ENCODE peak calls at places on chromosomes 4 and X, in six cellular contexts. C is SIG-M5, D is KG1, U is NCI-H1436 treated with DMSO at 0.1 percent for 48 hours, E is tibial artery, B is RWPE1. K is an unnamed sample.

GRCh38 chr4:20126906-20127305 is 124.8 kb upstream of the SLIT2 start:
- DNase-seq in C (no peak), D (no peak), U (no peak), E (no peak), B (no peak), K (no peak)

GRCh38 chrX:152061083-152061482 is 77.3 kb downstream of the MAGEA10 start:
- DNase-seq in C (no peak), D (no peak), U (no peak), E (no peak), B (no peak), K (no peak)

GRCh38 chrX:82765806-82766205 is 742.3 kb upstream of the POU3F4 start:
- DNase-seq in C (no peak), D (no peak), U (no peak), E (no peak), B (no peak), K (no peak)

GRCh38 chr4:11505225-11505971 is 76.7 kb upstream of the HS3ST1 start:
- DNase-seq in C (no peak), D (no peak), U (no peak), E (no peak), B (peak; percentile 85), K (no peak)

GRCh38 chr4:75180790-75181776 is 248.2 kb downstream of the PARM1 start:
- DNase-seq in C (no peak), D (no peak), U (no peak), E (peak; percentile 84), B (no peak), K (no peak)

GRCh38 chr4:107838138-107838618 is 13.4 kb downstream of the SGMS2 start:
- DNase-seq in C (peak; percentile 83), D (no peak), U (no peak), E (no peak), B (no peak), K (peak; percentile 74)

GRCh38 chrX:133792198-133792953 is 193.0 kb downstream of the GPC3 start:
- DNase-seq in C (no peak), D (no peak), U (peak; percentile 31), E (peak; percentile 67), B (peak; percentile 54), K (peak; percentile 3)

GRCh38 chr4:41369680-41370079 is 113.0 kb downstream of the UCHL1 start:
- DNase-seq in C (no peak), D (no peak), U (no peak), E (peak; percentile 93), B (no peak), K (no peak)

GRCh38 chrX:16828126-16828908 is 41.8 kb downstream of the RBBP7 start:
- DNase-seq in C (no peak), D (no peak), U (no peak), E (no peak), B (no peak), K (no peak)

GRCh38 chr4:125368161-125368560 is 53.4 kb downstream of the FAT4 start:
- DNase-seq in C (no peak), D (no peak), U (no peak), E (no peak), B (peak; percentile 7), K (no peak)

GRCh38 chrX:17374619-17375360 is at the start of gene NHS:
- DNase-seq in C (no peak), D (no peak), U (no peak), E (peak; percentile 87), B (peak; percentile 69), K (peak; percentile 13)

GRCh38 chrX:40262641-40263560 is 165.1 kb upstream of the BCOR start:
- DNase-seq in C (no peak), D (no peak), U (no peak), E (no peak), B (peak; percentile 23), K (no peak)

GRCh38 chrX:31845003-31845402 is 773.2 kb upstream of the FTHL17 start:
- DNase-seq in C (no peak), D (no peak), U (no peak), E (no peak), B (no peak), K (no peak)

GRCh38 chr4:78343682-78344081 is 207.9 kb upstream of the ANXA3 start:
- DNase-seq in C (no peak), D (no peak), U (no peak), E (no peak), B (no peak), K (no peak)

GRCh38 chrX:68807818-68808217 is 21.0 kb upstream of the EFNB1 start:
- DNase-seq in C (no peak), D (no peak), U (no peak), E (no peak), B (no peak), K (no peak)

GRCh38 chrX:37599735-37600134 is 28.3 kb downstream of the LANCL3 start:
- DNase-seq in C (no peak), D (no peak), U (no peak), E (no peak), B (no peak), K (no peak)

GRCh38 chr4:145324161-145324560 is 143.8 kb upstream of the OTUD4 start:
- DNase-seq in C (no peak), D (no peak), U (no peak), E (no peak), B (no peak), K (no peak)

GRCh38 chr4:77052352-77052751 is 23.4 kb downstream of the CCNI start:
- DNase-seq in C (no peak), D (peak; percentile 26), U (no peak), E (no peak), B (peak; percentile 15), K (no peak)

GRCh38 chr4:139018971-139019758 is 3.6 kb downstream of the NOCT start:
- DNase-seq in C (no peak), D (no peak), U (no peak), E (no peak), B (no peak), K (no peak)

GRCh38 chr4:66766557-66766956 is 778.7 kb downstream of the CENPC start:
- DNase-seq in C (no peak), D (no peak), U (no peak), E (no peak), B (no peak), K (no peak)

GRCh38 chr4:100289530-100289888 is 99.2 kb upstream of the DDIT4L start:
- DNase-seq in C (no peak), D (no peak), U (no peak), E (no peak), B (no peak), K (no peak)

GRCh38 chr4:37665347-37666009 is 20.7 kb downstream of the RELL1 start:
- DNase-seq in C (no peak), D (no peak), U (no peak), E (no peak), B (no peak), K (no peak)

GRCh38 chr4:35835893-35836292 is 408.4 kb downstream of the ARAP2 start:
- DNase-seq in C (no peak), D (no peak), U (no peak), E (no peak), B (no peak), K (no peak)

GRCh38 chrX:118459494-118459893 is 36.1 kb upstream of the DOCK11 start:
- DNase-seq in C (no peak), D (no peak), U (peak; percentile 7), E (no peak), B (peak; percentile 23), K (peak; percentile 21)

GRCh38 chr4:153573881-153574807 is 108.0 kb downstream of the TMEM131L start:
- DNase-seq in C (no peak), D (no peak), U (no peak), E (peak; percentile 77), B (peak; percentile 36), K (peak; percentile 62)

GRCh38 chr4:176840166-176840565 is 47.4 kb upstream of the VEGFC start:
- DNase-seq in C (no peak), D (no peak), U (no peak), E (no peak), B (no peak), K (no peak)

GRCh38 chr4:15778191-15778741 is at the start of gene CD38:
- DNase-seq in C (peak; percentile 1), D (peak; percentile 66), U (no peak), E (peak; percentile 69), B (no peak), K (no peak)

GRCh38 chr4:8746523-8747466 is 124.8 kb downstream of the HMX1 start:
- DNase-seq in C (no peak), D (no peak), U (no peak), E (no peak), B (no peak), K (no peak)

GRCh38 chrX:129777218-129777768 is 2.5 kb upstream of the SASH3 start:
- DNase-seq in C (no peak), D (peak; percentile 36), U (no peak), E (peak; percentile 68), B (no peak), K (peak; percentile 58)

GRCh38 chrX:68697465-68698125 is 50.1 kb downstream of the STARD8 start:
- DNase-seq in C (no peak), D (no peak), U (no peak), E (no peak), B (no peak), K (no peak)

GRCh38 chr4:78642934-78643333 is 91.4 kb downstream of the ANXA3 start:
- DNase-seq in C (no peak), D (no peak), U (no peak), E (no peak), B (no peak), K (no peak)

GRCh38 chr4:3851211-3851610 is 85.0 kb downstream of the ADRA2C start:
- DNase-seq in C (no peak), D (no peak), U (no peak), E (no peak), B (peak; percentile 16), K (no peak)